ENCODE peak calls at places on chromosomes 1 and 21, in ten cellular contexts. S, L, O, R, T, M, P, D, J and V are unnamed samples.

GRCh38 chr1:204286841-204287387 is 72.8 kb downstream of the PLEKHA6 start:
- DNase-seq in S (no peak), L (no peak), O (no peak), R (peak), T (peak), M (no peak), P (peak), D (peak), J (no peak), V (no peak)

GRCh38 chr1:234214911-234215892 is 158.1 kb upstream of the COA6 start:
- DNase-seq in S (no peak), L (no peak), O (no peak), R (no peak), T (no peak), M (no peak), P (peak), D (no peak), J (no peak), V (no peak)

GRCh38 chr1:58358311-58358710 is 188.2 kb downstream of the OMA1 start:
- DNase-seq in S (no peak), L (peak), O (no peak), R (no peak), T (peak), M (no peak), P (no peak), D (peak), J (no peak), V (no peak)

GRCh38 chr1:24111264-24111997 is 504 bp downstream of the MYOM3 start:
- DNase-seq in S (peak), L (no peak), O (peak), R (no peak), T (no peak), M (peak), P (no peak), D (no peak), J (peak), V (no peak)

GRCh38 chr1:101797722-101798121 is 199.0 kb downstream of the OLFM3 start:
- DNase-seq in S (no peak), L (no peak), O (no peak), R (no peak), T (no peak), M (no peak), P (no peak), D (no peak), J (no peak), V (no peak)

GRCh38 chr1:200891774-200892157 is 2.9 kb upstream of the INAVA start:
- DNase-seq in S (no peak), L (no peak), O (no peak), R (no peak), T (no peak), M (no peak), P (peak), D (no peak), J (no peak), V (peak)

GRCh38 chr1:22108343-22109135 is 34.4 kb downstream of the WNT4 start:
- DNase-seq in S (no peak), L (peak), O (no peak), R (no peak), T (no peak), M (peak), P (no peak), D (peak), J (no peak), V (no peak)

GRCh38 chr1:902023-902422 is 21.7 kb upstream of the SAMD11 start:
- DNase-seq in S (no peak), L (no peak), O (no peak), R (no peak), T (no peak), M (no peak), P (no peak), D (no peak), J (no peak), V (no peak)

GRCh38 chr1:67575861-67576260 is 109.1 kb upstream of the GADD45A start:
- DNase-seq in S (peak), L (peak), O (no peak), R (no peak), T (no peak), M (no peak), P (no peak), D (peak), J (no peak), V (no peak)

GRCh38 chr1:25026757-25027450 is 96.8 kb upstream of the RUNX3 start:
- DNase-seq in S (no peak), L (no peak), O (no peak), R (no peak), T (no peak), M (no peak), P (no peak), D (no peak), J (no peak), V (no peak)

GRCh38 chr1:247487057-247487456 is 29.2 kb upstream of the OR2B11 start:
- DNase-seq in S (peak), L (peak), O (no peak), R (no peak), T (peak), M (no peak), P (no peak), D (peak), J (no peak), V (peak)

GRCh38 chr1:160354388-160354985 is 11.3 kb downstream of the NCSTN start:
- DNase-seq in S (no peak), L (peak), O (no peak), R (no peak), T (peak), M (no peak), P (no peak), D (peak), J (no peak), V (peak)

GRCh38 chr21:45087022-45087823 is 12.8 kb downstream of the ADARB1 start:
- DNase-seq in S (no peak), L (peak), O (no peak), R (no peak), T (no peak), M (no peak), P (no peak), D (no peak), J (no peak), V (no peak)

DNA sequence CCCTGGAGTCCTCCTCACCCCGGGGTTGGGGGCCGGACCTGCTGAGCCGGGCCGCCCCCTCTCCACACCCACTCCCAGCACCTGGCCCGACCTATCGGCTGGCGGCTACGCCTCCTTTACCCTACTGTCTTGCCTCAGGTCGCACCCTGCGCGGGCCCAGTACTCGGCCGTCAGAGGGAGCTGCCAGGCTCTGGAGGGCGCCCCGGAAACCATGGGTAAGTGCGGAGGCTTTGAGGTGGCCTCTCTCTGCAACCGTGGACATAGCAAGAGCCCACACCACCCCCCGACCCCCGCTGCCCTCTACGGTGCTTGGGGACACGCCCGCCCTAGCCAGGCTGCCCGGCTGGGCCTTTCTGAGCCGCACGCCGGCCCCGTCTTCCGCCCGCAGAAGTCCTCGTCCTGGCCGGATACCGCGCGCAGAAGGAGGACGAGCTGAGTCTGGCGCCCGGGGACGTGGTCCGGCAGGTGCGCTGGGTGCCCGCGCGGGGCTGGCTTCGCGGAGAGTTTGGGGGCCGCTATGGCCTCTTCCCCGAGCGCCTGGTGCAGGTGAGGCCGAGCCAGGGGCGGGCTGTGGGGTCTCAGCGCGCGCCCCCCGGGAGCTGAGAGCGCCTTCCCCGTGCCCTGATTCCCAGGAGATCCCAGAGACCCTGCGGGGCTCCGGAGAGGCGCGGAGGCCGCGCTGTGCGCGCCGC is at the start of gene SH3D21:
- DNase-seq in S (peak), L (peak), O (peak), R (peak), T (no peak), M (peak), P (peak), D (no peak), J (peak), V (peak)
- TF ChIP-seq CTCF in S (peak), L (peak), O (no peak), R (peak), T (peak), M (no peak), P (peak), D (no peak), J (peak), V (no peak)

DNA sequence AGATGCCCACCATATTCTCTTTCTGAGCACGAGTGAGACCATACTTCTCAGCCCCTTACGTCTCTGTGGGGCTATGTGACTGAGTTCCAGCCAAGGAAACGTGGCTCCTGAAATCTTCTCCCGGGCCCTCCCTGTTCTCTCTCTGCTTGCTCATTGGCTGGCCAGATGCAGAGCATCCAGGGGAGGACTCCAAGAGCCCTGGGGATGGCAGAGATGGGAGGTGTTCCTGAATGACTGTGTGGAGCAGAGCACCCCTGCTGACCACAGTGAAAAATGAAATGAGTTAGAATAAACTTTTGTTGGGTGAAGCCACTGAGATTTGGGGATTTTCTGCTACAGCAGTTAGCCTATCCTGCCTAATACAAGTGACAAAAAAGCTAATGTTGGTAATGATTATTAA is 23.8 kb downstream of the KIAA0040 start:
- DNase-seq in S (no peak), L (no peak), O (no peak), R (no peak), T (no peak), M (no peak), P (no peak), D (no peak), J (no peak), V (no peak)
- TF ChIP-seq CTCF in S (no peak), L (no peak), O (no peak), R (no peak), T (no peak), M (no peak), P (no peak), D (no peak), J (no peak), V (no peak)

DNA sequence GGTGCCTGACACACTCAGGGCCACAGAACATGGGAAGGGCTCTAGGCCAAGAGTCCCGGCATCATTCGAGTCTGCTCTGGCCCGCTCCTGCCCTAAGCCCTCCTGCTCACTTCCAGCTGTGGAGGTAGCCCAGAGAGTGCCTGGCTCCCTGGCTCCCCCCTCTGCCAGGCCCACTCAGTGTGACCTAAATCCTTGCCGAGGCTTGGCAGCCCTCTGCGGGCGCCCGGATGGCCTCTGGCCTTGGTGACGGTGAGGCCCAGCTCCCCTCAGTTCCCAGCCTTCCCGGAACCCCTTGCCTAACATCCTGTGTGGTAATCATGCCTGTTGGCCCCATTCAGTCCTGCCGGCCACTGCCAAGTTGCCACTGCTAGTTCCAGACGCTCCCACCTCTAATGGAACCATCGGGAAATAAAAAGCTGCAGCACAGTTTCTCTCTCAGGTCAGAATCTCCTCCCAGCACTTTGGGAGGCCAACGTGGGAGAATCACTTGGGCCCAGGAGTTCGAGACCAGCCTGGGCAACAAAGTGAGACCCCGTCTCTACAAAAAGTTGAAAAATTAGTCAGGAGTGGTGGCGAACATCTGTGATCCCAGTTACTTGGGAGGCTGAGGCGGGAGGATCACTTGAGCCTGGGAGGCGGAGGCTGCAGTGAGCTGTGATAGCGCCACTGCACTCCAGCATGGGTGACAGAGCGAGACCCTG is 1.2 kb upstream of the H6PD start:
- DNase-seq in S (no peak), L (peak), O (peak), R (peak), T (no peak), M (peak), P (peak), D (peak), J (peak), V (no peak)
- TF ChIP-seq CTCF in S (no peak), L (no peak), O (no peak), R (peak), T (no peak), M (no peak), P (no peak), D (no peak), J (no peak), V (no peak)

GRCh38 chr1:171780583-171781166 is 785 bp upstream of the METTL13 start:
- DNase-seq in S (no peak), L (no peak), O (no peak), R (no peak), T (no peak), M (no peak), P (no peak), D (no peak), J (no peak), V (no peak)
- TF ChIP-seq CTCF in S (no peak), L (no peak), O (no peak), R (no peak), T (no peak), M (peak), P (peak), D (no peak), J (no peak), V (no peak)

GRCh38 chr1:228691926-228692325 is 43.4 kb upstream of the RHOU start:
- DNase-seq in S (no peak), L (peak), O (no peak), R (no peak), T (peak), M (no peak), P (peak), D (peak), J (no peak), V (peak)
- TF ChIP-seq CTCF in S (peak), L (peak), O (peak), R (peak), T (peak), M (peak), P (peak), D (peak), J (peak), V (peak)

GRCh38 chr1:150226486-150226885 is 9.4 kb downstream of the ANP32E start:
- DNase-seq in S (no peak), L (no peak), O (no peak), R (no peak), T (no peak), M (no peak), P (no peak), D (no peak), J (no peak), V (no peak)

GRCh38 chr1:150227228-150227627 is 8.7 kb downstream of the ANP32E start:
- DNase-seq in S (no peak), L (no peak), O (no peak), R (no peak), T (no peak), M (no peak), P (no peak), D (no peak), J (no peak), V (no peak)

GRCh38 chr1:150225546-150225945 is 10.4 kb downstream of the ANP32E start:
- DNase-seq in S (no peak), L (no peak), O (no peak), R (no peak), T (no peak), M (no peak), P (no peak), D (no peak), J (no peak), V (no peak)

DNA sequence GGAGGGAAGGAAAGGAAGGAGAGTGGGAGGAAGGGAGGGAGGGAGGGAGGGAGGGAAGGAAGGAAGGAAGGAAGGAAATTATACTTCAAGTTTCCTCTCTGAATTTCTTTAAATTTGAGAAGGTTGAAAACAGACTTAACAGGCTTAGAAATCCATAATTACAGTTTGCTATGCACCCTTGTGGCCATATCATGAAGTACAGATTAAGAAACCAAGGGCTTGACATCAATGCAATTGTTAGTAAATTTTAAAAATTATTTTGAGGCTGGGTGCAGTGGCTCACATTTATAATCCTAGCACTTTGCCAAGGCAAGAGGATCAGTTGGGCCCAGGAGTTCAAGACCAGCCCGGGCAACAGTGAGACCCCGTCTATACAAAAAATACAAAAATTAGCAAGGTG is 14.4 kb downstream of the ANP32E start:
- DNase-seq in S (no peak), L (peak), O (no peak), R (no peak), T (peak), M (no peak), P (no peak), D (peak), J (no peak), V (no peak)
- TF ChIP-seq CTCF in S (peak), L (peak), O (peak), R (peak), T (peak), M (peak), P (peak), D (peak), J (peak), V (peak)

GRCh38 chr1:5235355-5235899 is 581.0 kb downstream of the AJAP1 start:
- DNase-seq in S (no peak), L (no peak), O (no peak), R (no peak), T (no peak), M (no peak), P (no peak), D (no peak), J (no peak), V (no peak)
- TF ChIP-seq CTCF in S (no peak), L (no peak), O (no peak), R (no peak), T (no peak), M (no peak), P (no peak), D (no peak), J (no peak), V (no peak)